ENCODE peak calls at places on chromosomes 5 and 9, in seven cellular contexts. W is lung; R is effector CD4-positive, alpha-beta T cell; N is prostate gland; Y is B cell; B is GM12891; I is MCF 10A. H is an unnamed sample.

GRCh38 chr9:133980864-133981588 is 11.1 kb downstream of the VAV2 start:
- DNase-seq in I (no peak), N (no peak), B (no peak), R (no peak), Y (no peak), W (no peak), H (no peak)

GRCh38 chr9:78321505-78321904 is 24.6 kb downstream of the PSAT1 start:
- DNase-seq in B (no peak), R (no peak), N (no peak), Y (no peak), I (no peak), W (no peak), H (no peak)

GRCh38 chr5:42951169-42951846 is 88.8 kb downstream of the ANXA2R start:
- DNase-seq in W (no peak), N (peak; percentile 37), B (peak; percentile 51), Y (peak; percentile 87), R (peak; percentile 76), I (no peak), H (peak; percentile 27)

GRCh38 chr5:141369994-141370848 is at the start of gene PCDHGB3:
- DNase-seq in I (peak; percentile 33), W (no peak), N (no peak), Y (peak; percentile 49), B (peak; percentile 43), R (no peak), H (peak; percentile 31)

GRCh38 chr9:76883341-76883740 is 22.6 kb downstream of the PRUNE2 start:
- DNase-seq in N (no peak), I (no peak), B (no peak), Y (no peak), R (no peak), W (no peak), H (no peak)

GRCh38 chr5:76145945-76146344 is 62.8 kb downstream of the SV2C start:
- DNase-seq in R (no peak), Y (no peak), B (no peak), W (no peak), N (no peak), I (peak; percentile 36), H (no peak)

GRCh38 chr9:77588319-77588937 is 59.7 kb downstream of the GNA14 start:
- DNase-seq in I (peak; percentile 67), N (no peak), Y (no peak), B (no peak), R (no peak), W (no peak), H (no peak)

GRCh38 chr9:91546574-91546973 is 122.9 kb upstream of the NFIL3 start:
- DNase-seq in B (no peak), W (no peak), I (peak; percentile 47), N (no peak), Y (no peak), R (no peak), H (no peak)

GRCh38 chr5:120823316-120823715 is 359.2 kb downstream of the PRR16 start:
- DNase-seq in Y (no peak), W (no peak), N (no peak), B (no peak), R (no peak), I (no peak), H (no peak)

GRCh38 chr9:88011005-88011766 is 36.9 kb upstream of the CDK20 start:
- DNase-seq in Y (no peak), N (no peak), B (no peak), R (no peak), I (peak; percentile 23), W (no peak), H (peak; percentile 12)

GRCh38 chr9:122978586-122978985 is 37.8 kb downstream of the RABGAP1 start:
- DNase-seq in I (no peak), B (no peak), W (no peak), R (no peak), Y (no peak), N (no peak), H (no peak)

GRCh38 chr5:44332360-44332971 is 56.8 kb downstream of the FGF10 start:
- DNase-seq in N (no peak), B (no peak), R (no peak), I (peak; percentile 66), W (no peak), Y (no peak), H (no peak)

GRCh38 chr5:54470677-54471076 is 15.2 kb downstream of the HSPB3 start:
- DNase-seq in R (no peak), W (no peak), I (no peak), B (no peak), N (no peak), Y (no peak), H (no peak)

GRCh38 chr5:157306690-157307089 is 40.8 kb downstream of the CYFIP2 start:
- DNase-seq in Y (peak; percentile 42), N (no peak), I (no peak), B (no peak), R (no peak), W (no peak), H (no peak)

GRCh38 chr9:108743901-108744371 is 111.8 kb downstream of the ACTL7B start:
- DNase-seq in Y (no peak), W (peak; percentile 22), R (no peak), B (no peak), I (peak; percentile 27), N (peak; percentile 41), H (no peak)

GRCh38 chr9:111349766-111350165 is 19.7 kb upstream of the OR2K2 start:
- DNase-seq in R (no peak), B (no peak), I (no peak), W (no peak), N (no peak), Y (no peak), H (no peak)

GRCh38 chr5:96633820-96634219 is 28.4 kb upstream of the CAST start:
- DNase-seq in R (no peak), B (no peak), W (no peak), Y (no peak), N (no peak), I (peak; percentile 27), H (no peak)

GRCh38 chr9:36137392-36138004 is 965 bp downstream of the GLIPR2 start:
- DNase-seq in R (no peak), W (no peak), N (no peak), Y (no peak), I (no peak), B (no peak), H (peak; percentile 9)

GRCh38 chr9:61666849-61667371 is 477.1 kb downstream of the SPATA31A7 start:
- DNase-seq in N (peak; percentile 3), R (no peak), I (no peak), B (no peak), W (no peak), Y (no peak), H (no peak)

GRCh38 chr5:997001-997474 is 11.6 kb upstream of the NKD2 start:
- DNase-seq in Y (no peak), I (no peak), R (no peak), B (no peak), N (no peak), W (no peak), H (peak; percentile 40)

GRCh38 chr9:84893360-84894128 is 224.0 kb downstream of the NTRK2 start:
- DNase-seq in R (no peak), W (no peak), I (no peak), B (no peak), Y (no peak), N (no peak), H (no peak)

H was measured in body of pancreas.